ENCODE peak calls at places on chromosomes 4 and X, in seven cellular contexts. M is NCI-H2029, W is GM20000, A is Right ventricle myocardium inferior, Q is fibroblast of lung, F is cardiac septum, X is uterus. H is an unnamed sample.
A peak's percentile ranks its signal among the peaks of the same experiment; 100 is the strongest.

GRCh38 chrX:56793533-56794320 is 64.7 kb downstream of the NBDY start:
- DNase-seq in F (peak; percentile 71), M (no peak), W (no peak), A (no peak), Q (peak; percentile 15), X (no peak), H (no peak)

GRCh38 chr4:38788327-38788726 is 5.5 kb upstream of the TLR10 start:
- DNase-seq in Q (peak; percentile 67), W (no peak), F (no peak), M (no peak), X (no peak), A (no peak), H (no peak)

GRCh38 chrX:131747173-131747572 is 203.3 kb downstream of the OR13H1 start:
- DNase-seq in W (no peak), X (peak; percentile 76), F (peak; percentile 83), Q (peak; percentile 79), A (no peak), M (no peak), H (no peak)

GRCh38 chr4:90025248-90025647 is 101.9 kb upstream of the CCSER1 start:
- DNase-seq in M (no peak), Q (peak; percentile 6), A (no peak), X (no peak), F (no peak), W (peak; percentile 2), H (no peak)

GRCh38 chr4:165328101-165328425 is 594 bp downstream of the MSMO1 start:
- DNase-seq in M (no peak), W (no peak), A (no peak), X (no peak), Q (peak; percentile 63), F (no peak), H (no peak)

GRCh38 chrX:44872319-44872816 is 620 bp upstream of the KDM6A start:
- DNase-seq in F (peak; percentile 84), A (peak; percentile 71), X (no peak), Q (peak; percentile 29), M (no peak), W (peak; percentile 29), H (peak; percentile 43)

GRCh38 chr4:27049101-27049829 is 188.6 kb downstream of the STIM2 start:
- DNase-seq in F (no peak), A (no peak), X (no peak), W (no peak), M (no peak), Q (no peak), H (no peak)

GRCh38 chr4:40183615-40184411 is 13.0 kb upstream of the RHOH start:
- DNase-seq in M (no peak), Q (peak; percentile 27), X (no peak), A (no peak), F (no peak), W (peak; percentile 32), H (no peak)

GRCh38 chr4:176230827-176231226 is 35.4 kb upstream of the SPATA4 start:
- DNase-seq in A (no peak), F (no peak), Q (no peak), M (no peak), W (no peak), X (no peak), H (no peak)

GRCh38 chr4:26533685-26534084 is 43.4 kb upstream of the CCKAR start:
- DNase-seq in W (no peak), A (no peak), F (no peak), M (no peak), Q (no peak), X (no peak), H (no peak)

GRCh38 chr4:10192331-10192730 is 75.7 kb upstream of the WDR1 start:
- DNase-seq in M (no peak), A (no peak), X (no peak), Q (no peak), F (no peak), W (no peak), H (no peak)

GRCh38 chr4:168475745-168476144 is 4.5 kb downstream of the DDX60L start:
- DNase-seq in F (no peak), W (no peak), Q (peak; percentile 24), M (peak; percentile 52), X (no peak), A (no peak), H (no peak)

GRCh38 chr4:10020871-10021676 is at the start of gene SLC2A9:
- DNase-seq in A (no peak), X (no peak), Q (no peak), M (no peak), F (no peak), W (no peak), H (no peak)

GRCh38 chr4:39237179-39237578 is 54.9 kb downstream of the WDR19 start:
- DNase-seq in A (no peak), Q (no peak), W (no peak), F (no peak), M (no peak), X (no peak), H (no peak)

GRCh38 chrX:11427082-11428033 is 134.1 kb downstream of the AMELX start:
- DNase-seq in A (peak; percentile 75), F (no peak), M (no peak), X (peak; percentile 45), W (peak; percentile 32), Q (no peak), H (peak; percentile 26)

GRCh38 chr4:189940178-189941004 is at the start of gene FRG1:
- DNase-seq in A (peak; percentile 97), Q (peak; percentile 94), X (peak; percentile 96), W (peak; percentile 93), M (no peak), F (peak; percentile 98), H (peak; percentile 93)

GRCh38 chrX:82648062-82648461 is 860.0 kb upstream of the POU3F4 start:
- DNase-seq in W (no peak), A (no peak), M (no peak), Q (no peak), X (no peak), F (no peak), H (no peak)

GRCh38 chr4:70787496-70787895 is 52.2 kb downstream of the GRSF1 start:
- DNase-seq in W (no peak), F (no peak), Q (no peak), X (no peak), A (no peak), M (no peak), H (no peak)

GRCh38 chr4:41080964-41081363 is 133.4 kb downstream of the APBB2 start:
- DNase-seq in Q (no peak), F (no peak), M (no peak), X (no peak), A (no peak), W (no peak), H (no peak)

GRCh38 chrX:3516051-3516541 is 169.6 kb upstream of the MXRA5 start:
- DNase-seq in X (no peak), Q (peak; percentile 82), W (no peak), A (no peak), F (no peak), M (no peak), H (no peak)

GRCh38 chrX:45767021-45767491 is 566.4 kb upstream of the DIPK2B start:
- DNase-seq in F (no peak), A (no peak), X (no peak), Q (peak; percentile 48), M (no peak), W (no peak), H (no peak)

GRCh38 chrX:119391279-119391678 is 7.9 kb upstream of the SLC25A43 start:
- DNase-seq in X (no peak), Q (peak; percentile 37), F (no peak), M (no peak), W (no peak), A (no peak), H (peak; percentile 27)

GRCh38 chr4:39514888-39515401 is 12.3 kb downstream of the UGDH start:
- DNase-seq in F (no peak), M (no peak), X (no peak), A (no peak), W (no peak), Q (peak; percentile 14), H (no peak)

GRCh38 chrX:72620550-72621145 is 48.0 kb upstream of the HDAC8 start:
- DNase-seq in W (no peak), M (no peak), Q (peak; percentile 89), X (peak; percentile 56), F (no peak), A (no peak), H (no peak)

GRCh38 chr4:92451792-92452191 is 148.0 kb downstream of the GRID2 start:
- DNase-seq in F (no peak), Q (no peak), W (no peak), X (no peak), A (no peak), M (no peak), H (no peak)

GRCh38 chrX:132023117-132023895 is at the start of gene STK26:
- DNase-seq in Q (peak; percentile 53), F (peak; percentile 89), M (peak; percentile 45), X (peak; percentile 79), A (peak; percentile 88), W (peak; percentile 78), H (peak; percentile 80)

GRCh38 chrX:1598876-1599790 is 7.7 kb downstream of the AKAP17A start:
- DNase-seq in M (no peak), A (no peak), W (peak; percentile 26), X (no peak), F (no peak), Q (no peak), H (no peak)

GRCh38 chrX:50812995-50813842 is 775 bp downstream of the SHROOM4 start:
- DNase-seq in A (peak; percentile 69), Q (peak; percentile 59), X (peak; percentile 23), M (no peak), W (no peak), F (peak; percentile 75), H (no peak)

GRCh38 chr4:113559947-113560346 is 201.6 kb downstream of the CAMK2D start:
- DNase-seq in F (no peak), A (no peak), W (no peak), M (no peak), X (no peak), Q (no peak), H (no peak)

GRCh38 chrX:43835557-43835956 is 46.7 kb downstream of the MAOB start:
- DNase-seq in X (no peak), W (no peak), A (no peak), Q (no peak), M (no peak), F (no peak), H (no peak)

GRCh38 chr4:52982246-52982950 is 120.3 kb downstream of the RASL11B start:
- DNase-seq in Q (peak; percentile 46), X (no peak), W (peak; percentile 34), M (peak; percentile 37), F (no peak), A (no peak), H (no peak)

GRCh38 chr4:37666625-37667071 is 19.5 kb downstream of the RELL1 start:
- DNase-seq in M (no peak), F (peak; percentile 80), X (peak; percentile 41), Q (peak; percentile 94), W (no peak), A (no peak), H (no peak)

GRCh38 chr4:83974111-83974789 is 438.3 kb downstream of the GPAT3 start:
- DNase-seq in M (no peak), Q (no peak), X (no peak), W (no peak), F (no peak), A (no peak), H (no peak)

GRCh38 chr4:184392748-184393334 is 81.5 kb downstream of the IRF2 start:
- DNase-seq in Q (no peak), A (no peak), W (no peak), X (no peak), M (no peak), F (no peak), H (no peak)

H was measured in GM10248.